ENCODE peak calls at places on chromosomes 12 and 14, in seven cellular contexts. X is endodermal cell; B is sigmoid colon; S is HepG2; N is tibial nerve; F is CD4-positive, alpha-beta memory T cell; Y is ovary. H is an unnamed sample.

GRCh38 chr12:60148831-60149230 is 553.0 kb downstream of the SLC16A7 start:
- DNase-seq in S (no peak), X (no peak), Y (no peak), B (no peak), F (no peak), N (no peak), H (no peak)

GRCh38 chr12:47547077-47547476 is 158.8 kb downstream of the RPAP3 start:
- DNase-seq in N (no peak), B (no peak), F (no peak), X (peak; percentile 59), S (no peak), Y (no peak), H (no peak)

GRCh38 chr14:56816575-56817391 is 6.5 kb upstream of the OTX2 start:
- DNase-seq in X (peak; percentile 85), S (no peak), F (no peak), B (no peak), N (no peak), Y (no peak), H (no peak)

GRCh38 chr12:76113800-76114757 is 29.6 kb upstream of the NAP1L1 start:
- DNase-seq in X (peak; percentile 32), B (no peak), Y (no peak), S (no peak), N (no peak), F (no peak), H (no peak)

GRCh38 chr12:75564398-75564797 is 53.0 kb upstream of the KRR1 start:
- DNase-seq in Y (no peak), S (no peak), B (no peak), X (no peak), F (no peak), N (no peak), H (no peak)

GRCh38 chr12:28583771-28584261 is 393.6 kb downstream of the CCDC91 start:
- DNase-seq in F (no peak), N (no peak), X (no peak), S (no peak), Y (no peak), B (no peak), H (no peak)

GRCh38 chr14:86723254-86723624 is 1193.3 kb downstream of the FLRT2 start:
- DNase-seq in S (peak; percentile 60), X (no peak), Y (no peak), F (no peak), N (no peak), B (no peak), H (no peak)

GRCh38 chr14:96811265-96811664 is 14.1 kb downstream of the VRK1 start:
- DNase-seq in B (no peak), S (no peak), F (no peak), N (no peak), Y (no peak), X (no peak), H (no peak)

GRCh38 chr14:72677664-72678063 is 216.2 kb downstream of the DPF3 start:
- DNase-seq in N (no peak), S (no peak), Y (no peak), F (no peak), X (no peak), B (no peak), H (no peak)

GRCh38 chr12:94666158-94666557 is 15.8 kb upstream of the TMCC3 start:
- DNase-seq in F (no peak), B (no peak), X (no peak), Y (no peak), S (no peak), N (no peak), H (no peak)

DNA sequence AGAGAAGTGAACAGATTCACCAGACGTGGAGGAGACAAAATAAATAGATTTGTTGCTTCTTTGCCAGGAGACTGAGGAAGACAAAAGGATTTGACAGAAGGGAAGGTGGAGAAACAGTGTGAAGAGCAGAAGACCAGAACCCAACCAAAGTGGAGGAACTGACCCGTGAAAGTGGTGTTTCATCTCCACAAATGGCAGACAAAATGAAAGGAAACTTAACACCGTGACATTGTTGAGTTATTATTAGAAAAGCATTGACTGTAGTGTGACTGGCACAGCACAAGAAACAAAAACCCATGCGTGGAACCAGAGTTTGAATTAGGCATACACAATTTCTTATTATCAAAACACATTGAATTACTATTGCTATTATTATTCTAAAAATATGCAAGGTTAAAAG is 518.1 kb downstream of the TMEM121 start:
- DNase-seq in X (no peak), F (no peak), S (no peak), N (no peak), B (no peak), Y (no peak), H (no peak)
- H3K9me3 ChIP-seq in X (peaks cover 84% of the 10 kb centered on the region), F (no peaks in the 10 kb centered on the region), S (no peaks in the 10 kb centered on the region), N (no peaks in the 10 kb centered on the region), B (no peaks in the 10 kb centered on the region), Y (no peaks in the 10 kb centered on the region), H (no peaks in the 10 kb centered on the region)

GRCh38 chr12:67826148-67826547 is 163.1 kb upstream of the IFNG-AS1 start:
- DNase-seq in B (no peak), F (no peak), S (no peak), N (no peak), Y (no peak), X (no peak), H (no peak)

GRCh38 chr12:67832155-67832554 is 157.1 kb upstream of the IFNG-AS1 start:
- DNase-seq in B (no peak), N (no peak), X (no peak), F (no peak), Y (no peak), S (no peak), H (no peak)

GRCh38 chr12:67829873-67830272 is 159.4 kb upstream of the IFNG-AS1 start:
- DNase-seq in N (no peak), Y (no peak), F (no peak), X (no peak), B (no peak), S (no peak), H (no peak)

GRCh38 chr12:67826946-67827719 is 162.1 kb upstream of the IFNG-AS1 start:
- DNase-seq in F (no peak), S (no peak), N (no peak), B (no peak), Y (no peak), X (no peak), H (no peak)

DNA sequence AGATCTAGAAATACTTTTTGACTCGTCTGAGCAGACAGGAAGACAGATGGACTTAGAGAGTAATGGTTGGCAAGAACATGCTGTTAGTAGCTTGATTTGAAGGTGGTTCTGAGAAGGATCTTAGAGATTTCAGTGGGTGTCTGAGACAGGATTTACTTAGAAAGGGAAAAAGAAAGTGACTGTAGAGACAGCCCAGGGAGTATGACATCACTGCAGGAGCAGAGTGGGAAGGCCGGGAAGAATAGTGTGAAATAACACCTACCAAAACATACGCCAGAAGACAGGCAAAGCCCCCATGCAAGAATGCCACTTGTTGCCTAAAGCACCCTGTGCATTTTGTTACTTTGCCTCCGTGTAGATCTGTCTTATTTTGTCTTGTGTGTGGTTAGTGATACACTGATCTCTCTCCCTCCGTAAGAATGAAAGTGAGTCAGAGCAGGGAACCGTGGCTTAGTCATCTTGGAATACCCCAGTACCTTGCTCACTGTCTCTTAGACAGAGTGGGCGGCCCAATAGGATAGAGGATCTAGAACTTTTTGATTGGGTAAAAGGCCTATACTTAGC is 161.3 kb upstream of the IFNG-AS1 start:
- DNase-seq in Y (no peak), S (no peak), B (peak; percentile 73), N (peak; percentile 33), F (no peak), X (no peak), H (peak; percentile 78)
- H3K4me3 ChIP-seq in Y (peak overlapping the region; percentile 26), S (no peak overlapping the region), B (peak overlapping the region; percentile 34), N (peak overlapping the region; percentile 46), F (no peak overlapping the region), X (no peak overlapping the region), H (peak overlapping the region; percentile 53)

GRCh38 chr12:131904346-131904745 is 9.9 kb downstream of the ULK1 start:
- DNase-seq in B (no peak), X (no peak), S (no peak), N (no peak), F (no peak), Y (peak; percentile 19), H (no peak)
- H3K9me3 ChIP-seq in B (no peaks in the 10 kb centered on the region), X (no peaks in the 10 kb centered on the region), S (no peaks in the 10 kb centered on the region), N (no peaks in the 10 kb centered on the region), F (no peaks in the 10 kb centered on the region), Y (no peaks in the 10 kb centered on the region), H (no peaks in the 10 kb centered on the region)

GRCh38 chr12:46459111-46459510 is 86.5 kb upstream of the SLC38A2 start:
- DNase-seq in X (no peak), Y (no peak), F (peak; percentile 5), S (no peak), N (no peak), B (no peak), H (no peak)
- H3K4me3 ChIP-seq in X (no peak overlapping the region), Y (no peak overlapping the region), F (peak overlapping the region; percentile 6), S (no peak overlapping the region), N (no peak overlapping the region), B (no peak overlapping the region), H (no peak overlapping the region)

DNA sequence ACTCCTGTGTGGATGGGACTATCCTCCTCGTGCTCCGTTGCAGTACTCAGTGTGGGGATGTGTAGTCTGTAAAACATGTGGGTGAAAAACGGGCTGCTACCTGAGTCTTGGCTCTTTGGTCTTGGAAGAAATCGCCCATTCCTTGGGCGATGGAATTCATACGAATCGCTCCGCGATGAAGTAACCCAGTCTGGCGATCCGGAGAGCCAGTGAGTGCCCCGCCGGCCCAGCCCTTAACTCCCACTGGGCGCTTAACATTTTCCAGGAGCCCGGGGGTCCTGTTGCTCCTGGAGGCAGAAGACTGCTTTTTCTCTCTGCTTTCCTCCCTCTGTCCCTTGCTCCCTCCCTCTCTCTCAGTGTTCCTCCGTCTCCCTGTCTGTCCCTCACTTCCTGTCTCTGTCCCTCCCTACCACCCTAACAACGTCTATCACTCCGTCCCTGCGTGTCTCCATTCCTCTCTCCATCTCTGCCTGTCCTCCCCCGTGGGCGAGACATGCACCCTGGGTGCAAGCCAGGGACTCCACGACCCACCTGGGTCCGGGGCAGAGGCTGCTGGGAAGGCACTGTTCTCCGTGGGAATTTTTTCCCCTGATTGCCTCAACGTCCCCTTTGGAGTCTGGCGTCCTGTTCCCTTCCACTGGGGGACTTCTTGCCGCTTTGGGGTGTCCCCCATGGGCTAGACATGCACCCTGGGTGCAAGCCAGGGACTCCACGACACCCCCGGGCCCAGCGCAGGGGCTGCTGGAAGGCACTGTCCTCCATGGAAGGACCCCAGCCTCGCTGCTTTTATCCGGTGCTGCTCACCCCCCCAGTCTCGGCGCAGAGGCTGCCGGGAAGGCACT is 188.6 kb downstream of the ALG10 start:
- DNase-seq in X (no peak), N (no peak), Y (no peak), F (no peak), B (no peak), S (no peak), H (no peak)
- H3K9me3 ChIP-seq in X (peaks cover 77% of the 10 kb centered on the region), N (no peaks in the 10 kb centered on the region), Y (no peaks in the 10 kb centered on the region), F (no peaks in the 10 kb centered on the region), B (no peaks in the 10 kb centered on the region), S (no peaks in the 10 kb centered on the region), H (no peaks in the 10 kb centered on the region)